ENCODE peak calls at places on chromosomes 3 and 15, in nine cellular contexts. Z is left ventricle myocardium inferior; T is fibroblast of mammary gland; H is SJSA1; Y is tibial artery; I is ascending aorta; R is mesenchymal stem cell; X is Karpas-422; U is CD4-positive, CD25-positive, alpha-beta regulatory T cell. S is an unnamed sample.

GRCh38 chr3:169759256-169759655 is 5.6 kb downstream of the TERC start:
- DNase-seq in Z (no peak), T (peak), H (no peak), Y (no peak), I (no peak), R (no peak), X (no peak), U (peak), S (peak)

GRCh38 chr3:126551066-126551838 is 7.5 kb downstream of the C3orf22 start:
- DNase-seq in Z (no peak), T (no peak), H (no peak), Y (no peak), I (no peak), R (no peak), X (no peak), U (no peak), S (no peak)

GRCh38 chr3:49879721-49880120 is 10.0 kb upstream of the CAMKV start:
- DNase-seq in Z (no peak), T (no peak), H (no peak), Y (no peak), I (no peak), R (no peak), X (no peak), U (no peak), S (no peak)

GRCh38 chr15:62853114-62853832 is 189.3 kb upstream of the TPM1 start:
- DNase-seq in Z (no peak), T (no peak), H (no peak), Y (no peak), I (no peak), R (peak), X (no peak), U (no peak), S (no peak)

GRCh38 chr3:59540696-59541095 is 490.9 kb upstream of the CFAP20DC start:
- DNase-seq in Z (no peak), T (no peak), H (no peak), Y (no peak), I (no peak), R (no peak), X (no peak), U (peak), S (peak)

GRCh38 chr3:194089357-194090177 is 46.4 kb upstream of the HES1 start:
- DNase-seq in Z (peak), T (peak), H (peak), Y (peak), I (peak), R (peak), X (no peak), U (no peak), S (peak)

GRCh38 chr3:187587012-187587544 is 83.1 kb downstream of the SST start:
- DNase-seq in Z (no peak), T (no peak), H (no peak), Y (no peak), I (no peak), R (no peak), X (peak), U (no peak), S (no peak)

GRCh38 chr3:28595364-28595763 is 246.7 kb upstream of the AZI2 start:
- DNase-seq in Z (no peak), T (no peak), H (no peak), Y (no peak), I (no peak), R (no peak), X (no peak), U (no peak), S (no peak)

GRCh38 chr3:118468801-118469200 is 565.8 kb downstream of the IGSF11 start:
- DNase-seq in Z (no peak), T (no peak), H (no peak), Y (no peak), I (no peak), R (no peak), X (no peak), U (no peak), S (no peak)

GRCh38 chr3:11168881-11169805 is 14.8 kb downstream of the HRH1 start:
- DNase-seq in Z (no peak), T (no peak), H (peak), Y (no peak), I (no peak), R (peak), X (no peak), U (no peak), S (no peak)

GRCh38 chr3:112752092-112752512 is 94.6 kb downstream of the CD200R1L start:
- DNase-seq in Z (no peak), T (peak), H (no peak), Y (no peak), I (no peak), R (no peak), X (no peak), U (no peak), S (no peak)

GRCh38 chr15:40092416-40093223 is 16.1 kb downstream of the BMF start:
- DNase-seq in Z (peak), T (peak), H (peak), Y (peak), I (no peak), R (peak), X (no peak), U (no peak), S (no peak)

GRCh38 chr3:95934181-95934580 is 880.2 kb upstream of the EPHA6 start:
- DNase-seq in Z (no peak), T (no peak), H (no peak), Y (no peak), I (no peak), R (no peak), X (no peak), U (no peak), S (no peak)

GRCh38 chr3:141246958-141247301 is 15.3 kb downstream of the PXYLP1 start:
- DNase-seq in Z (no peak), T (no peak), H (no peak), Y (no peak), I (no peak), R (no peak), X (no peak), U (no peak), S (no peak)

GRCh38 chr3:42097166-42097946 is 6.2 kb downstream of the TRAK1 start:
- DNase-seq in Z (no peak), T (peak), H (peak), Y (no peak), I (no peak), R (peak), X (no peak), U (no peak), S (no peak)

DNA sequence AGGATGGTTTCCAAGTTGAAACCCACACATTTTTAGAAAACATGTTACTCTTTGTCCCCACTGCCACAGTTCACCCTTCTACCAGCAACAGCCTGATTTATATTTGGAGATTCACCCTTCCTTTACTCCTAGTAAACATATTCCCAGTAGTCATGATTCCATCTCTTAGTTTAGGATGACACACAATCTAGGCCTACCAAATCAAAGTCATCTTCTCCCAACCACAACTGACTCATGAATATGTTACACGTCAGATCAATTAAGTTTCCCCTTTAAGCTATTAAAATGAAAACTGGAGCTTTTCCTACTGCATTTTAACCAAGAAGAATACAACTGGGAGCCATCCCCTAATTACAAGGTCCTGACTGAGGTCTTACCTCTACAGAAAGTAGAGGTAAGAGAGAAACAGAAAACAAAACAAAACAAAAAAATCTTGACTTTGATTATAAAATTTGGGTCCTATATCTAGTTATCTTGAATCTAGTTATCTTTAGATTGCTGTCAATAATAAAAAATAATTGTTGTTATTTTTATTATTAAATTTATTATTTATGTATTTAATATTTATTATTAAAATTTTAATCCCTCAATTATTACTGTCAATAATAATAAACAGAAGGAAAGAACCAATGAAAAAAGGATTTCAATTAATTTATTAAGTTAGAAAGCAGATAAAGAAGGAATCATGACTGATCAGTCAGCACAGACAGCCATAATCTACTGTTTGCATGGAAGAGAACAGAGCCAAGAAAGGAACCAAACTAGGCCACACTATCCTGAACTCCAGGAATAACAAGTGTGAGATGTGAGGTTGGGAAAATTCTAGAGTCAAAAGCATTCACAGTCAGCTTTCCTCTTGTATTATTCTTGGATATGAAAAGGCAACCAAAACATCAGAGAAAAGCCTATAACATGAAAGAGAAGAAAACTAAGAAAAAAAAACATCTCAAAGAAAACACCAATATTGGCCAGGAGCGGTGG is 12.5 kb downstream of the DPH6 start:
- DNase-seq in Z (no peak), T (peak), H (no peak), Y (no peak), I (no peak), R (peak), X (no peak), U (no peak), S (no peak)
- H3K4me3 ChIP-seq in Z (no peak), T (no peak), H (no peak), Y (no peak), I (no peak), R (no peak), X (no peak), U (no peak), S (no peak)

GRCh38 chr15:77067691-77068367 is 3.1 kb downstream of the TSPAN3 start:
- DNase-seq in Z (no peak), T (no peak), H (no peak), Y (no peak), I (no peak), R (no peak), X (peak), U (no peak), S (peak)

GRCh38 chr15:77066961-77067690 is 3.8 kb downstream of the TSPAN3 start:
- DNase-seq in Z (no peak), T (no peak), H (peak), Y (no peak), I (no peak), R (peak), X (no peak), U (no peak), S (no peak)

GRCh38 chr15:77069521-77070121 is 1.3 kb downstream of the TSPAN3 start:
- DNase-seq in Z (no peak), T (no peak), H (peak), Y (no peak), I (no peak), R (peak), X (no peak), U (no peak), S (no peak)

GRCh38 chr15:77070180-77070499 is 769 bp downstream of the TSPAN3 start:
- DNase-seq in Z (no peak), T (no peak), H (peak), Y (no peak), I (no peak), R (no peak), X (no peak), U (peak), S (no peak)

GRCh38 chr15:77068633-77069032 is 2.3 kb downstream of the TSPAN3 start:
- DNase-seq in Z (no peak), T (no peak), H (no peak), Y (no peak), I (no peak), R (no peak), X (no peak), U (no peak), S (no peak)
- H3K4me3 ChIP-seq in Z (no peak), T (no peak), H (no peak), Y (no peak), I (no peak), R (no peak), X (peak), U (no peak), S (no peak)

GRCh38 chr15:27361418-27361817 is 390.4 kb downstream of the GABRG3 start:
- DNase-seq in Z (no peak), T (no peak), H (no peak), Y (no peak), I (no peak), R (no peak), X (no peak), U (no peak), S (no peak)

GRCh38 chr15:27353837-27354236 is 382.9 kb downstream of the GABRG3 start:
- DNase-seq in Z (no peak), T (peak), H (no peak), Y (no peak), I (no peak), R (no peak), X (no peak), U (no peak), S (no peak)

GRCh38 chr15:27359586-27359985 is 388.6 kb downstream of the GABRG3 start:
- DNase-seq in Z (no peak), T (no peak), H (no peak), Y (no peak), I (no peak), R (no peak), X (no peak), U (no peak), S (no peak)

DNA sequence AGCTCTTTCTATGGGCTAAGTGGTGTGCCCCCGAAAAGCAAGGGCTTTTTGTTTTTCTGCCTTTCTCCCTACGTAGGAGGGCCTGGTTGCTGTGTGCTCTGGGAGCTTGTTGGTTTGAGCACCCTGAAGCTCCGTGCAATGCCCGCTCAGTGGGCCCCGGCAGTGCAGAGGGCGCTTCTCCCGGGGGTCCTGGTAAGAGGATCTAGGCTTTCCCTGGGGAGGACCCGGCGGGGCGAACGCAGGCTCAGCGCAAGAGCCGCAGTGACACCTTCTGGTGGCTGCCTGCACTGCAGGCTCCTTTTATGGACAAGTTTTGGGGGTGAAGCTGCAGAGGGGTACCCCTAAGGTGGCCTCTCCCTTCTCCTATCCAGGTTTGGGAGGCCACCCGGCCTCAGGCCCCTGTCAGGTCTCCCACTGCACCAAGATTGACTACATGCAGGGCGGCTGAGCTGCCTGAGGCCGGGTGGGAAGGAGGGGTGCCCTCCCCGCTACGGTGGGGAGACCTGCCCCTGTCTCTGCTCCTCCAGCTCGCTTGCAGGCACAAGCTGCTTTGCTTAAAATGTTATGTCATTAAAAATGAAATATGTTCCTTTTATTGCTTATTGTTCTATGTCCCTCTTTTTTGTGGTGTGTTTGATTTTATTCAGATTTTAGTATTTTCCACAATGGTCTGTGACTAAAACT is 387.9 kb downstream of the GABRG3 start:
- DNase-seq in Z (no peak), T (no peak), H (no peak), Y (no peak), I (no peak), R (no peak), X (no peak), U (no peak), S (no peak)
- H3K4me3 ChIP-seq in Z (no peak), T (no peak), H (no peak), Y (no peak), I (no peak), R (no peak), X (no peak), U (no peak), S (no peak)

GRCh38 chr3:67000006-67000405 is 1.9 kb downstream of the KBTBD8 start:
- DNase-seq in Z (no peak), T (peak), H (no peak), Y (no peak), I (no peak), R (peak), X (peak), U (peak), S (peak)
- H3K4me3 ChIP-seq in Z (peak), T (no peak), H (no peak), Y (no peak), I (no peak), R (peak), X (peak), U (peak), S (peak)

GRCh38 chr3:184912166-184912565 is 100.2 kb downstream of the VPS8 start:
- DNase-seq in Z (no peak), T (no peak), H (no peak), Y (no peak), I (no peak), R (no peak), X (no peak), U (no peak), S (no peak)

GRCh38 chr3:184911570-184911969 is 99.6 kb downstream of the VPS8 start:
- DNase-seq in Z (no peak), T (no peak), H (no peak), Y (no peak), I (no peak), R (no peak), X (no peak), U (no peak), S (no peak)

GRCh38 chr3:184908859-184909258 is 96.9 kb downstream of the VPS8 start:
- DNase-seq in Z (no peak), T (no peak), H (no peak), Y (no peak), I (no peak), R (no peak), X (no peak), U (no peak), S (no peak)

GRCh38 chr3:184907941-184908649 is 96.1 kb downstream of the VPS8 start:
- DNase-seq in Z (peak), T (no peak), H (no peak), Y (no peak), I (no peak), R (no peak), X (no peak), U (no peak), S (no peak)

DNA sequence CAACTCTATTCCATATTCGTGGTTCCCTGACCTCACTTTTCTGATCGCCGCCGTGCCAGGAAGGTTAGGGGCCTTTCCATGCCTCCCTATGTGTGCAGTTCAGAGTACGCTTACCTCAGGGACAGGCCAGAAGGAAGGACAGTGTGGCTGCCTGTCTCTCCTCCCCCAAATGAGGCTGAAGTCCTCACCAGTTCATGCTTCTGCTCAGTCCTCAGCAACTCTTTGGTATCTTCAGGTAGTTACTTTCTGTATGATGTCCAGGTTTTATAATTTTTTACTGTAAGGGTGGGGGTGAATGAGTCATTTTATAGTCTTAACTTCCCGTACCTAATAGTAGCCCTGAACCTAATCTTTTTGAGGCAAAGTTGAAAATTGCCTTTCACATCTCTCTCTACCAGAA is 98.7 kb downstream of the VPS8 start:
- DNase-seq in Z (no peak), T (no peak), H (no peak), Y (no peak), I (no peak), R (no peak), X (no peak), U (no peak), S (no peak)
- H3K4me3 ChIP-seq in Z (no peak), T (no peak), H (no peak), Y (no peak), I (no peak), R (no peak), X (no peak), U (no peak), S (no peak)

GRCh38 chr3:189122120-189122519 is 49.7 kb upstream of the TPRG1 start:
- DNase-seq in Z (no peak), T (no peak), H (no peak), Y (no peak), I (no peak), R (no peak), X (no peak), U (no peak), S (no peak)
- H3K4me3 ChIP-seq in Z (peak), T (no peak), H (no peak), Y (peak), I (peak), R (peak), X (no peak), U (peak), S (no peak)